ENCODE peak calls at places on chromosomes 16 and 17, in five cellular contexts. D, X, F, H and V are unnamed samples.

GRCh38 chr16:29664133-29664912 is 1.3 kb downstream of the SPN start:
- DNase-seq in F (no peak), X (no peak), D (no peak), H (no peak), V (no peak)

GRCh38 chr17:41322264-41322902 is 6.9 kb upstream of the KRTAP17-1 start:
- DNase-seq in H (no peak), X (peak), F (no peak), D (peak), V (peak)

GRCh38 chr16:24700549-24701392 is 28.7 kb upstream of the TNRC6A start:
- DNase-seq in D (peak), F (peak), X (no peak), H (peak), V (peak)

GRCh38 chr17:30174556-30174955 is 57.9 kb downstream of the NSRP1 start:
- DNase-seq in F (no peak), X (no peak), D (no peak), H (no peak), V (no peak)

GRCh38 chr17:54968259-54968953 is at the start of the genes COX11 and STXBP4:
- DNase-seq in H (peak), X (peak), F (peak), D (peak), V (peak)

GRCh38 chr17:65670667-65671371 is 109.4 kb upstream of the AXIN2 start:
- DNase-seq in H (no peak), X (no peak), F (no peak), D (no peak), V (no peak)

GRCh38 chr16:46859719-46860152 is 24.4 kb upstream of the GPT2 start:
- DNase-seq in F (no peak), X (no peak), D (peak), H (no peak), V (peak)

GRCh38 chr16:24045641-24046040 is 209.9 kb downstream of the PRKCB start:
- DNase-seq in F (peak), D (no peak), X (peak), H (peak), V (no peak)

GRCh38 chr17:64106918-64107317 is 23.0 kb downstream of the ERN1 start:
- DNase-seq in X (no peak), H (no peak), F (no peak), D (no peak), V (no peak)

GRCh38 chr16:25256821-25257503 is 683 bp downstream of the ZKSCAN2 start:
- DNase-seq in H (peak), F (no peak), X (no peak), D (peak), V (peak)

GRCh38 chr17:6657633-6658287 is 6.2 kb downstream of the C17orf100 start:
- DNase-seq in F (no peak), X (no peak), H (peak), D (no peak), V (no peak)

GRCh38 chr17:37694734-37695133 is 50.1 kb downstream of the HNF1B start:
- DNase-seq in H (no peak), F (no peak), D (no peak), X (no peak), V (no peak)

GRCh38 chr16:66590322-66590721 is 11.1 kb downstream of the CMTM2 start:
- DNase-seq in F (no peak), X (no peak), D (no peak), H (no peak), V (no peak)

GRCh38 chr17:39863918-39864746 is at the start of gene IKZF3:
- DNase-seq in D (peak), X (peak), H (peak), F (peak), V (peak)

GRCh38 chr16:84738255-84739038 is 38.6 kb downstream of the USP10 start:
- DNase-seq in F (no peak), H (peak), X (peak), D (peak), V (peak)

GRCh38 chr16:83533193-83533592 is 274.6 kb upstream of the HSBP1 start:
- DNase-seq in X (no peak), D (peak), F (no peak), H (no peak), V (peak)

GRCh38 chr17:19364699-19365498 is 2.4 kb upstream of the B9D1 start:
- DNase-seq in X (no peak), D (no peak), F (no peak), H (no peak), V (no peak)

GRCh38 chr17:37358098-37358829 is 17.5 kb upstream of the C17orf78 start:
- DNase-seq in D (peak), F (peak), X (peak), H (peak), V (peak)

GRCh38 chr16:15466131-15466530 is 31.7 kb downstream of the BMERB1 start:
- DNase-seq in H (no peak), D (no peak), X (no peak), F (no peak), V (no peak)

GRCh38 chr16:1494129-1494640 is 1.0 kb downstream of the TELO2 start:
- DNase-seq in X (no peak), H (peak), F (peak), D (peak), V (peak)

GRCh38 chr16:35559911-35560636 is 2100.7 kb downstream of the TP53TG3F start:
- DNase-seq in X (no peak), H (no peak), D (no peak), F (no peak), V (no peak)

GRCh38 chr16:57889960-57890751 is 80.8 kb downstream of the CNGB1 start:
- DNase-seq in X (no peak), F (no peak), D (peak), H (no peak), V (peak)

GRCh38 chr17:48577946-48578615 is at the start of gene HOXB4:
- DNase-seq in X (no peak), D (peak), H (peak), F (no peak), V (peak)

GRCh38 chr17:57281887-57282653 is 25.7 kb downstream of the MSI2 start:
- DNase-seq in F (no peak), X (no peak), D (no peak), H (no peak), V (no peak)

GRCh38 chr17:43129671-43130010 is 4.5 kb upstream of the BRCA1 start:
- DNase-seq in X (no peak), D (no peak), F (no peak), H (no peak), V (no peak)

GRCh38 chr17:55420776-55421178 is 858 bp downstream of the MMD start:
- DNase-seq in H (no peak), F (no peak), D (no peak), X (peak), V (peak)

GRCh38 chr17:51643702-51644490 is 383.6 kb downstream of the UTP18 start:
- DNase-seq in D (no peak), H (no peak), F (no peak), X (no peak), V (no peak)

GRCh38 chr16:30977502-30977901 is 7.5 kb upstream of the HSD3B7 start:
- DNase-seq in X (no peak), H (peak), F (no peak), D (no peak), V (no peak)

GRCh38 chr17:40315678-40316570 is 6.9 kb downstream of the RARA start:
- DNase-seq in D (no peak), X (no peak), F (no peak), H (no peak), V (no peak)

GRCh38 chr17:61335845-61336655 is 63.6 kb upstream of the TBX2 start:
- DNase-seq in D (peak), H (no peak), F (no peak), X (no peak), V (no peak)

GRCh38 chr17:8063761-8064589 is 23.5 kb downstream of the ALOX12B start:
- DNase-seq in D (no peak), X (no peak), H (no peak), F (no peak), V (no peak)

GRCh38 chr17:8062435-8062806 is 23.6 kb downstream of the ALOX15B start:
- DNase-seq in H (no peak), D (peak), F (no peak), X (no peak), V (peak)

GRCh38 chr17:8064590-8065019 is 22.9 kb downstream of the ALOX12B start:
- DNase-seq in X (no peak), D (no peak), H (no peak), F (no peak), V (no peak)

GRCh38 chr17:8060274-8060673 is 21.4 kb downstream of the ALOX15B start:
- DNase-seq in H (peak), F (no peak), D (peak), X (peak), V (peak)

GRCh38 chr17:8062807-8063483 is 24.1 kb downstream of the ALOX15B start:
- DNase-seq in X (no peak), F (no peak), H (no peak), D (no peak), V (peak)
- H2AFZ ChIP-seq in X (no peak), F (no peak), H (no peak), D (no peak), V (no peak)

DNA sequence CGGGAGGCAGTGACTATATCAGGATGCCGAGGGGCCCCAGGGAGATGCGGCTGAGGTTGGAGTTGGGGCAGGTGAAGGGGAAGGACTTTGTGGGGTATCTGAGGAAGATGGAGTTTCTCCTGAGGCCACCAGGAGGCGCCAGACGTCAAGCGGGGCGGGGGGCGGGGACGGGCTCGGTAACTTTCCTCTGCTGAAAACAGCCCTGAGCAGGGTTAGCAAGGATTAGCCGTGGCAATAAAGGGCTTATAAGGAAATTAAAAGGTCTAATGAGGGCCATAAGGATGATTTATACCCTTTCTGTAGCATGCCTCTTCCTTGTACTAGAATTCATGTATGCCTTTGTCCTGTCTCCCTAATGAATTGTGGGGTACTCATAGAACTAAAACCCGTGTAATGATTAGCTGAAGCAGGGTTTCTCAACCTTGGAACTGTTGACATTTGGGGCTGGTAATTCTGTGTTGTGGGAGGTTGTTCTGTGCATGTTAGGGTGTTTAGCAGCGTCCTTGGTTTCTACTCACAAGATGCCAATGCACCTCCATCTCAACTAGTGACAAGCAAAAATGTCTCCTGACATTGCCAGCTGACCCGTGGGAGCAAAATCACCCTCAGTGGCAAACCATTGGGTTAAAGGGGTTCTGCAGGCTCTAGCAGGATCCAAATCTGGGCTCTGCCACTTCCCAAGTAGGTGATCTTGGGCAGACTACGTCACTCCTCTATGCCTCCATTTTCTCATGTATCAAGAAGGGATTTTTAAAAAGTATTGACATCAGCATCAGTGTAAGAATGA is 74.8 kb upstream of the GRIN2A start:
- DNase-seq in F (peak), X (peak), H (peak), D (no peak), V (peak)
- H3K18ac ChIP-seq in F (no peak), X (no peak), H (no peak), D (no peak), V (no peak)

GRCh38 chr16:53043462-53043861 is 9.2 kb downstream of the CHD9NB start:
- DNase-seq in X (no peak), H (no peak), D (no peak), F (no peak), V (no peak)
- H2BK15ac ChIP-seq in X (no peak), H (no peak), D (no peak), F (no peak), V (no peak)

GRCh38 chr16:54657058-54657708 is 273.5 kb upstream of the IRX5 start:
- DNase-seq in X (no peak), H (peak), F (no peak), D (no peak), V (peak)

GRCh38 chr16:54657709-54658102 is 273.0 kb upstream of the IRX5 start:
- DNase-seq in D (no peak), H (no peak), X (no peak), F (no peak), V (no peak)

GRCh38 chr16:54654429-54654828 is 276.2 kb upstream of the IRX5 start:
- DNase-seq in H (no peak), D (no peak), X (no peak), F (no peak), V (no peak)

GRCh38 chr16:54651851-54652770 is 278.6 kb upstream of the IRX5 start:
- DNase-seq in H (no peak), X (no peak), F (no peak), D (no peak), V (no peak)

DNA sequence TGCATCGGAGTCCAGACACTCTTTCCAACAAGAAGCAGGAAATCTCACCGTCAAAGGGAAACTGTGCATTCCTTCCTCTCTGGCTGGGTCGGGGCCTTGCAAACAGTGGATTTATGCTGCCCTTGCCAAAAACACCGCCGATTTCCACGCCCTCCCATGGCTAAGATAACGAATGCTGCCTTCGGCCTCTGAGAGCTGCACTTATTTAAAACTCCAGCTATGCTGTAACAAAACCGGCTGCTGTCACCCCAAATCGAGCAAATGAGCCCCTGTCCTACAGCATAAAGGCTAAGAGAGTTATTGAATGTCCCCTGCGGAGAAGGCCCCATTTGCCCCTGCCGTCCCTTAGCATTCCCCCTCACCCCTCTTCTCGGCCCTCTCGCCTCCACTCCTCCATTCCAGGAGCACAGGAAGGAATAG is 275.5 kb upstream of the IRX5 start:
- DNase-seq in D (no peak), H (no peak), F (no peak), X (no peak), V (no peak)
- H2AFZ ChIP-seq in D (peak), H (peak), F (no peak), X (peak), V (no peak)

GRCh38 chr16:14302399-14303181 is 231.5 kb downstream of the MRTFB start:
- DNase-seq in X (no peak), D (no peak), F (no peak), H (peak), V (peak)
- H3K18ac ChIP-seq in X (peak), D (peak), F (peak), H (no peak), V (peak)

GRCh38 chr17:32774286-32775084 is 102.4 kb downstream of the MYO1D start:
- DNase-seq in X (no peak), D (no peak), H (no peak), F (no peak), V (no peak)
- H2BK15ac ChIP-seq in X (no peak), D (no peak), H (no peak), F (no peak), V (no peak)

GRCh38 chr16:11306381-11306780 is 25.3 kb upstream of the PRM1 start:
- DNase-seq in H (no peak), X (no peak), D (no peak), F (no peak), V (no peak)
- H2AFZ ChIP-seq in H (no peak), X (no peak), D (no peak), F (no peak), V (no peak)

DNA sequence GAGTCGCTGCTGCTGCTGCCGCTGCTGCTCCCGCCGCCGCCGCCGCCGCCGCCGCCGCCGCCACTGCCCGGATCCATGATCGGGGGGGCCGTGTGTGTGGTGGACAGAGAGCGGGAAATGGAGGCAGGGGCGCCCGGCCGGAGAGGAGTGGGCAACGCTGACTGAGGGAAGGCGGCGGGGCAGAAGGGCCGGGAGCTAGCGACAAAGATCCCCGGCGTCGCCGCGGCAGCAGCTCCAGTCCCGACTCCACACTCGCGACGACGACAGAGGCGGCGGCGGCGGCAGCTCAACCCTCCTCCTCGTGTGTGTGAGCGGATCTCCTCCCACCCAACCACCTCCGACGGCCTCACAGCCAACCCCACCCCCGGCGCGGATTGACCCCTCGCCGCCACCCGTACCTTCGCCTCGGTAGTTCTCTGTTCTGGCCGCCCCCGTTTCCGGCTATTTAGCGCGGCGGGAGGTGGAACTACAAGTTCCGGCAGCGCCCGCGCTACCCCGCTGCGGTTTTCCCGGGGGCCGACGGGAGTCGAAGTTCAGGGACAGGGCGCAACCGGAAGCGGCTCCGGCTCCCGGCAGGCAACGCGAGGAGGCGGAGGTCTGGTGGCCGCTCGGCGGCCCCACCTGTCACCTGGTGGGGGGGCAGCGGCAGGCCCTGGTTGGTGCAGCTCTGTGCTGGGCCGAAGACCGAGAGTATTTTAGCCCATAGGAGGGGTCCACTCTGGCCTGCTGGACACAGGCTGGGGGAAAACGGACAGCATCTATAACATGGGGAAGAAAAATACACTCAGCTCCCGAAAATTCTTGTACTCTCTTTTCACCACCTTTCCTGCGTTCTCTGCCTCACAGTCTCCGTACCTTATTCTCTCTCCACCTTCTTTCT is at the start of gene GSPT1:
- DNase-seq in H (peak), F (peak), D (peak), X (peak), V (peak)
- H3K18ac ChIP-seq in H (peak), F (peak), D (no peak), X (peak), V (peak)

GRCh38 chr16:9077001-9077809 is 14.2 kb upstream of the HAPSTR1 start:
- DNase-seq in X (no peak), F (no peak), D (peak), H (no peak), V (peak)

GRCh38 chr16:9079430-9079812 is 12.0 kb upstream of the HAPSTR1 start:
- DNase-seq in X (no peak), H (no peak), F (no peak), D (no peak), V (no peak)

GRCh38 chr16:9081843-9082242 is 9.6 kb upstream of the HAPSTR1 start:
- DNase-seq in H (no peak), D (no peak), F (no peak), X (no peak), V (no peak)

GRCh38 chr16:9082422-9082821 is 9.0 kb upstream of the HAPSTR1 start:
- DNase-seq in X (no peak), F (no peak), D (no peak), H (no peak), V (no peak)

GRCh38 chr16:9081183-9081582 is 10.3 kb upstream of the HAPSTR1 start:
- DNase-seq in X (no peak), H (no peak), F (no peak), D (peak), V (no peak)
- H2BK15ac ChIP-seq in X (no peak), H (no peak), F (no peak), D (no peak), V (no peak)